ENCODE peak calls at places on chromosome 2, in ten cellular contexts. H is transverse colon, O is uterus, T is tibial nerve, X is sigmoid colon, A is GM12878, U is endothelial cell of umbilical vein, F is IMR-90, G is spleen, B is lower leg skin. J is an unnamed sample.

GRCh38 chr2:100124746-100125145 is 17.6 kb downstream of the AFF3 start:
- DNase-seq in H (no peak), O (no peak), T (no peak), X (no peak), A (no peak), U (no peak), F (no peak), G (no peak), B (no peak), J (no peak)

GRCh38 chr2:11688222-11689069 is 18.5 kb upstream of the NTSR2 start:
- DNase-seq in H (peak), O (peak), T (peak), X (peak), A (peak), U (peak), F (peak), G (peak), B (peak), J (peak)

GRCh38 chr2:205752924-205753323 is 70.6 kb downstream of the NRP2 start:
- DNase-seq in H (no peak), O (no peak), T (no peak), X (no peak), A (no peak), U (no peak), F (no peak), G (no peak), B (no peak), J (no peak)

GRCh38 chr2:43185146-43185545 is 41.3 kb downstream of the ZFP36L2 start:
- DNase-seq in H (no peak), O (no peak), T (no peak), X (no peak), A (no peak), U (peak), F (peak), G (no peak), B (no peak), J (no peak)

GRCh38 chr2:188089896-188090295 is 201.8 kb upstream of the GULP1 start:
- DNase-seq in H (no peak), O (no peak), T (no peak), X (no peak), A (no peak), U (peak), F (peak), G (no peak), B (no peak), J (no peak)

GRCh38 chr2:118774458-118775133 is 72.9 kb downstream of the EN1 start:
- DNase-seq in H (peak), O (no peak), T (no peak), X (no peak), A (no peak), U (peak), F (peak), G (peak), B (peak), J (no peak)

GRCh38 chr2:224640694-224641093 is 55.5 kb upstream of the CUL3 start:
- DNase-seq in H (no peak), O (no peak), T (no peak), X (no peak), A (no peak), U (no peak), F (no peak), G (no peak), B (no peak), J (no peak)

GRCh38 chr2:169042856-169043255 is 11.7 kb upstream of the ABCB11 start:
- DNase-seq in H (no peak), O (no peak), T (no peak), X (no peak), A (no peak), U (no peak), F (no peak), G (no peak), B (no peak), J (no peak)

GRCh38 chr2:45839388-45840251 is 188.1 kb downstream of the PRKCE start:
- DNase-seq in H (no peak), O (no peak), T (no peak), X (no peak), A (no peak), U (peak), F (peak), G (no peak), B (peak), J (no peak)

GRCh38 chr2:221283896-221284295 is 288.2 kb downstream of the EPHA4 start:
- DNase-seq in H (no peak), O (no peak), T (no peak), X (no peak), A (no peak), U (no peak), F (peak), G (no peak), B (no peak), J (no peak)

GRCh38 chr2:222483513-222484039 is 59.2 kb downstream of the SGPP2 start:
- DNase-seq in H (peak), O (no peak), T (no peak), X (no peak), A (no peak), U (no peak), F (no peak), G (no peak), B (no peak), J (no peak)

GRCh38 chr2:219918929-219919328 is 291.5 kb downstream of the SLC4A3 start:
- DNase-seq in H (no peak), O (no peak), T (no peak), X (no peak), A (no peak), U (no peak), F (no peak), G (no peak), B (no peak), J (no peak)

GRCh38 chr2:239802101-239802649 is 223.0 kb downstream of the NDUFA10 start:
- DNase-seq in H (no peak), O (no peak), T (no peak), X (peak), A (no peak), U (no peak), F (no peak), G (no peak), B (peak), J (no peak)

GRCh38 chr2:169526451-169526850 is 16.9 kb downstream of the KLHL41 start:
- DNase-seq in H (no peak), O (no peak), T (no peak), X (no peak), A (no peak), U (no peak), F (peak), G (no peak), B (no peak), J (no peak)

GRCh38 chr2:128501022-128501690 is 182.5 kb upstream of the HS6ST1 start:
- DNase-seq in H (no peak), O (no peak), T (no peak), X (no peak), A (no peak), U (no peak), F (no peak), G (no peak), B (peak), J (no peak)

DNA sequence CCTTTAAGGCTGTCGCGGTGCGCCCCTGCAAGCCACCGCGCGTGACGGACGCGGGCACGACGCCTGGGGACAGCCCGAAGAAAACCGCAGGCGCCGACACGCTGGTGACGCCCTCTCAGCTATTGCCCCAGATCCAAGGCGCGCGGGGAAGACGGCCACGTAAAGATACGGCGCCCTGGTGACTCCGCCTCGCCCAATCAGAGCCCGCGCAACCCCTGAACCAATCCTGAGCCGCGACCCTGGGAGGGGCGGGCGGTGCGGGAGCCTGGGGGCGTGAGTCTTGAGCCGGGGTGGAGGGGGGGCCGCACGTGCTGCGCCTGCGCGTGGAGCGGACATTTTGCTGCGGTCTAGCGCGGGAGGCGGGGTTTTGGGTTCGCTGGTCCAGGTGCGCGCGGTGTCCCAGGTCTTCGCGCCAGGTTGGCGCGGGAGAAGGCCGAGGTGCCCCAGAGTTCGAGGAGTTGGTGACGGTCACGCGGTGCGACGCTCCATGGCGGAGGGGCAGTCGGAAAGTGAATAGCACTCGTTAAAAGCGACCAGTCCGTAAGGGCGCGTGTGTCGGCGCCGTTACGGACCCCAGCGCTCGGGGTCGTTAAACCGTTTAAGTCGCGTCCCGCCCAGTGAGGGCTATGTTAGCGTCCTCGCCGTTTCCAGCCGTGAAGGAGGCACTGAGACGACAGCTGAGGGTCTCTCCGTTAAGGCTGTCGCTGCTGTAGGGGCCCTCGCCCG is 15.9 kb downstream of the NMUR1 start:
- DNase-seq in H (peak), O (peak), T (peak), X (peak), A (peak), U (peak), F (peak), G (peak), B (peak), J (peak)
- TF ChIP-seq POLR2A in H (peak), O (peak), T (peak), X (peak), A (peak), U (peak), F (peak), G (peak), B (peak), J (peak)

DNA sequence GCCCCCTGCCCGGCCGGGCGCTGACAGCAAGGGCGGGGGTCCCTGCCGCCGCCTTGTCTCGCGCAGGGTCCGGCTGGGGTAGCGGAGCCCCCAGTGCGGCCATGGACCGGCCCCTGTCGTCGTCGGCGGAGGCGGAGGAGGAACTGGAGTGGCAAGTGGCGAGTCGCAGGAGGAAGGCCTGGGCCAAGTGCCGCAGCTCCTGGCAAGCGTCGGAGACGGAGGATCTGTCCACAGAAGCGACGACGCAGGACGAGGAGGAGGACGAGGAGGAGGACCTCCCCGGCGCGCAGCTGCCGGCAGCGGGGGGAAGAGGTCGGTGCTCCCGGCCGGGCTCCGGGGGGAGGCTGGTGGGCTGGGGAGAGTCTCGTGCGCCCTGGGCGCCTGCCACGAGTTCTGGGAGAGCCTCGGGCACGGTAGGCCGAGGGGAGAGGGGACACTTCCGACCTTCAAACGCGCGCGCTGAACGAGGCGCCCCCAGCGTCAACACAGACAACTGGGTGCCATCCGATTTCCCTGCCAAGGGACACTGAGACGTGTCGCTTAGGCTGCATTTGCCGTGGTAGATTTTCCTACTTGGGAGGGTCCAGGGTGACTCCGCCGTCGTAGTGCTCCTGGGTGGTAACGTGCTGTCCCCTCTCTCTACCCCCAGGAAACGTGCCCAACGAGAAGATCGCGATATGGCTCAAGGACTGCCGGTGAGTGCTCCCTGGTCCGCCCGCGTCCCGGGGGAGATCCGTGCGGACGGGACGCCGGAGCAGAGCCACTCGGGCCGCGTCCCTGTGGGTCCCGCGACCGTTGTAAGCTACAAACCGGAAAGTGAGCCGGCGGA is 650 bp downstream of the ITPRID2 start:
- DNase-seq in H (peak), O (peak), T (peak), X (peak), A (no peak), U (peak), F (peak), G (peak), B (peak), J (peak)
- TF ChIP-seq POLR2A in H (peak), O (no peak), T (peak), X (peak), A (peak), U (peak), F (no peak), G (peak), B (no peak), J (peak)

DNA sequence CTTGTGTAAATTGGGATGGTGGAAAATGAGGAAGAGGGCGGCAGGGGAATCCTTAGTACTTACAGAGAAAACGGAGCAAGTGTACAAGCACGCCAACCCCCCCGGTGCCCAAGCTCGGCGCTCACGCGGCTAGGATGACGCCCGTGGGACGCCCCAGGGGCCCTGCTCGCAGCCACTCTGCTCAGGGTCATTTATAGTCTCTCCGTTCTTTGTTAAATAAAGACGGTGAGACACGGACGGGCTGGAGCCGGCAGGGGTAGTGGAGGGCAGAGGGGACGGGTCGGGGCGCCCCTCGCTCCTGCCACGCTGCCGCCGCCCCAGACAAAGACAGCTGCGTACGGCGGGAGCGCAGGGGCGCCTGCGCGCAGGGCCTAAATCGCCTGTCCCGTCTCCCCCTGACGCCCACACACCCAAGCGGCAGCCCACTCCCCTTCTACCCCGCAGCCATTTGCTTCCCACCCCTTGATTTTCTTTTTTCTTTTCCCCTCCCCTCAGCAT is 37.8 kb downstream of the PCBP1 start:
- DNase-seq in H (peak), O (peak), T (peak), X (peak), A (no peak), U (peak), F (peak), G (peak), B (peak), J (peak)
- TF ChIP-seq POLR2A in H (no peak), O (no peak), T (peak), X (peak), A (peak), U (peak), F (no peak), G (no peak), B (no peak), J (peak)

DNA sequence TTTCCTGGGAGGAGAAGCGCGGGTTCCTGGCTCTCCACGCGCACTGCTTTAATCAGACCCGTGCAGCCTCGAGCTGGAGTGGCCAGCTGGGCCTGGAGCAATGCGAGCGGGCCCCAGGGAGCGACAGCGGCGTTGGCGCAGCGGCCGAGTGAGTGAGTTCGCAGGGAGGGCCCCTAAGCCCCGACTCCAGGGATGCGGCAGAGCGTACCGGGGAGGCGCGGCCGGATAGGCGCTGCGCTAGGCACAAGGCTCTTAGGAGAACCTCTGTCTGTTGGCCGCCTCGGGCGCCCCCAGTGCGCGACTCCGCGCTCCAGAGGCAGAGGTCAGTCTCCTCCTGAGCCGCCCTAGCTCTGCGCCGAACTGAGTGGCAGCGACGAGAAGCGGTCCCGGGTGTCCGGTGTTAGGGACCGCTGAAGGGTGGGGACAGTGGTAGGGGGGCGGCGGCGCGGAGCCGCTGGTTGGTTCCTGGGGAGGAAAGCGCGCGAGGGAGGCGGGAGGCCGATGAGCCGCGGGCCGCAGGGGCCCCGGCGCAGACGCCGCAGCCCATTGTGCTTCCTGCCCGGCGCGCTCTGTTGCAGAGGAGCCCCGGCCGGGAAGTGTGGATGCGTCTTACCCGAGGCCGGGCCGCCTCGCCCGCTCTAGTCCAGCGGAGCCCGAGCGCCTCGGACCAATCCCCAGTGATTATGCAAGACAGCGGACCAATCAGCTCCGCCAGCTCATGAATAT is 410 bp upstream of the DLX1 start:
- DNase-seq in H (peak), O (peak), T (no peak), X (peak), A (no peak), U (peak), F (peak), G (peak), B (peak), J (peak)
- TF ChIP-seq POLR2A in H (no peak), O (no peak), T (peak), X (no peak), A (peak), U (no peak), F (peak), G (no peak), B (no peak), J (no peak)

GRCh38 chr2:201257941-201258665 is 2.2 kb upstream of the CASP8 start:
- DNase-seq in H (peak), O (peak), T (peak), X (peak), A (peak), U (peak), F (peak), G (peak), B (peak), J (peak)
- TF ChIP-seq POLR2A in H (peak), O (peak), T (no peak), X (no peak), A (peak), U (peak), F (no peak), G (no peak), B (no peak), J (peak)

GRCh38 chr2:126655500-126656310 is at the start of gene GYPC:
- DNase-seq in H (peak), O (peak), T (peak), X (peak), A (no peak), U (no peak), F (peak), G (peak), B (peak), J (peak)
- TF ChIP-seq POLR2A in H (peak), O (no peak), T (no peak), X (peak), A (no peak), U (no peak), F (no peak), G (no peak), B (no peak), J (peak)

GRCh38 chr2:6917071-6917760 is at the start of gene RNF144A:
- DNase-seq in H (peak), O (peak), T (peak), X (peak), A (no peak), U (peak), F (peak), G (peak), B (no peak), J (peak)
- TF ChIP-seq POLR2A in H (no peak), O (peak), T (peak), X (no peak), A (peak), U (no peak), F (no peak), G (peak), B (no peak), J (peak)

GRCh38 chr2:157876066-157876770 is at the start of gene ACVR1:
- DNase-seq in H (peak), O (peak), T (peak), X (peak), A (no peak), U (peak), F (peak), G (peak), B (peak), J (peak)
- TF ChIP-seq POLR2A in H (peak), O (peak), T (peak), X (no peak), A (no peak), U (peak), F (peak), G (no peak), B (peak), J (no peak)

DNA sequence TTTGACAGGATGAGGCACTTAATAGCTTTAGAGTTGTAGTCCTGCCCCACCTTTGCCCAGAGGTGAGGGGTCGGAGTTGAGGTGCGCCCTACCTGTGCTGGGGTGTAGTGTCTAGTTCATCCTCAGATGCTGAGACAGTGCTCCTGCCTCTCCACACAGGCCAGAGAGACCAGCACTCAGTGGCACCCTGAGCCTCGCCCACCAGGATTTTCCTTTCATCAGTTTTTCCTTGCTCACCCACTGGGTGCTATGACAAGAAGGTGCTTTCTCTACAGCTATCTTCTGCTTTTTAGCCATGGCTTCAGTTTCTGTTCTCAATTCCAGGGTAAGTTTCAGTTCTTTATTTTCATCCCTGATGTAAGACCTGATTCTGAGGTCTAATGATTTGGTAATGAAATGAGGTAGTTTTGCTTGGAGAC is 16.8 kb upstream of the TMEM131 start:
- DNase-seq in H (no peak), O (no peak), T (no peak), X (no peak), A (peak), U (no peak), F (no peak), G (peak), B (no peak), J (no peak)
- TF ChIP-seq POLR2A in H (no peak), O (no peak), T (no peak), X (no peak), A (peak), U (no peak), F (no peak), G (no peak), B (no peak), J (no peak)

DNA sequence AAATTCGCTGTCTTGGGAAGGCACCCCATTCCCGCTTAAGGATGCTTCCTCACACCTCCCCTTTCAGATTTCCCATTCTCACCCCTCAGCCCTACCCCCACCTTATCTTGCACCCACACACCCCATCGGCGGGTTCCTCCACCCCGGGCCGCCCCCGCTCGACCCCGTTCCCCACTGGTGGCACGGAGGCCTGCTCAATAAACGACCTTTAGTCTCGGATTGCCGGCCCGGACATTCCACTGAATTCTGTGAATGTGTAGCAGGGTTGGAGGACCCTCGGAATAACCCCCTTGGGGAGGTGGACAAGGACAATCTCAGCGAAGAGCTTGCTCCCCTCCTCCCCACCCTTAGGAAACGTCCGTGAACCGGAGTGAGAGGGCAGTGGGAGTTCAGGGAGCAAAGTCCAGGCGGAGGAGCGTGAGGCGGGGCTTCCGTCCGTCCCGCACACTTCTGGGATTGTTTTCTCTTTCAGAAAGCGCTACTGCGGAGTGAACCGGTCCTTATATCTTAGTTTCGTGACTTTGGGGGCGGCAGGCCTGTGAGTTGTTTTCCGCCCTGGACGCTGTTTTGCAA is 2.8 kb upstream of the LBX2 start:
- DNase-seq in H (peak), O (no peak), T (no peak), X (no peak), A (no peak), U (no peak), F (no peak), G (peak), B (no peak), J (peak)
- TF ChIP-seq POLR2A in H (peak), O (no peak), T (no peak), X (no peak), A (no peak), U (no peak), F (no peak), G (no peak), B (no peak), J (no peak)